ENCODE peak calls at places on chromosomes 5 and 9, in five cellular contexts. One of them, this sample, is unnamed. For H3K36me3, the result is how much of the 10 kb centered on the place peaks cover.

GRCh38 chr9:93859431-93860215 is 95.5 kb downstream of the BARX1 start:
- DNase-seq in adipocyte: no peak
- DNase-seq in lung: no peak
- DNase-seq in A673: no peak
- DNase-seq in transverse colon: no peak
- DNase-seq in this sample: no peak

GRCh38 chr5:134649163-134649916 is 755 bp downstream of the SEC24A start:
- DNase-seq in adipocyte: peak
- DNase-seq in lung: no peak
- DNase-seq in A673: no peak
- DNase-seq in transverse colon: no peak
- DNase-seq in this sample: peak

GRCh38 chr9:99752710-99753109 is 69.0 kb upstream of the NR4A3 start:
- DNase-seq in adipocyte: peak
- DNase-seq in lung: no peak
- DNase-seq in A673: no peak
- DNase-seq in transverse colon: no peak
- DNase-seq in this sample: no peak

GRCh38 chr5:15013654-15014463 is 142.3 kb upstream of the ANKH start:
- DNase-seq in adipocyte: peak
- DNase-seq in lung: no peak
- DNase-seq in A673: peak
- DNase-seq in transverse colon: no peak
- DNase-seq in this sample: no peak

GRCh38 chr9:93268551-93269314 is 84.8 kb downstream of the WNK2 start:
- DNase-seq in adipocyte: no peak
- DNase-seq in lung: no peak
- DNase-seq in A673: no peak
- DNase-seq in transverse colon: peak
- DNase-seq in this sample: peak

GRCh38 chr9:108478431-108478837 is 377.4 kb downstream of the ACTL7B start:
- DNase-seq in adipocyte: peak
- DNase-seq in lung: peak
- DNase-seq in A673: peak
- DNase-seq in transverse colon: peak
- DNase-seq in this sample: peak

GRCh38 chr5:125257057-125257970 is 510.9 kb upstream of the ZNF608 start:
- DNase-seq in adipocyte: peak
- DNase-seq in lung: no peak
- DNase-seq in A673: peak
- DNase-seq in transverse colon: no peak
- DNase-seq in this sample: no peak

GRCh38 chr9:113479150-113479761 is 15.7 kb downstream of the RGS3 start:
- DNase-seq in adipocyte: no peak
- DNase-seq in lung: no peak
- DNase-seq in A673: no peak
- DNase-seq in transverse colon: peak
- DNase-seq in this sample: no peak

GRCh38 chr5:82313016-82313415 is 34.9 kb upstream of the RPS23 start:
- DNase-seq in adipocyte: peak
- DNase-seq in lung: no peak
- DNase-seq in A673: peak
- DNase-seq in transverse colon: peak
- DNase-seq in this sample: peak

GRCh38 chr9:3875371-3876132 is 349.8 kb upstream of the RFX3 start:
- DNase-seq in adipocyte: peak
- DNase-seq in lung: no peak
- DNase-seq in A673: peak
- DNase-seq in transverse colon: no peak
- DNase-seq in this sample: no peak

GRCh38 chr9:2039294-2040180 is 24.4 kb downstream of the SMARCA2 start:
- DNase-seq in adipocyte: no peak
- DNase-seq in lung: no peak
- DNase-seq in A673: no peak
- DNase-seq in transverse colon: no peak
- DNase-seq in this sample: no peak

GRCh38 chr9:15295761-15296405 is 11.1 kb downstream of the TTC39B start:
- DNase-seq in adipocyte: peak
- DNase-seq in lung: no peak
- DNase-seq in A673: no peak
- DNase-seq in transverse colon: peak
- DNase-seq in this sample: peak

GRCh38 chr9:132694144-132694543 is 23.9 kb downstream of the GTF3C4 start:
- DNase-seq in adipocyte: no peak
- DNase-seq in lung: no peak
- DNase-seq in A673: no peak
- DNase-seq in transverse colon: no peak
- DNase-seq in this sample: no peak

GRCh38 chr9:89223398-89223977 is 44.9 kb upstream of the SHC3 start:
- DNase-seq in adipocyte: peak
- DNase-seq in lung: no peak
- DNase-seq in A673: no peak
- DNase-seq in transverse colon: no peak
- DNase-seq in this sample: no peak
- H3K36me3 ChIP-seq in adipocyte: under half
- H3K36me3 ChIP-seq in lung: under half
- H3K36me3 ChIP-seq in A673: under half
- H3K36me3 ChIP-seq in transverse colon: under half
- H3K36me3 ChIP-seq in this sample: under half

GRCh38 chr5:149438281-149438680 is 59.2 kb upstream of the IL17B start:
- DNase-seq in adipocyte: no peak
- DNase-seq in lung: no peak
- DNase-seq in A673: no peak
- DNase-seq in transverse colon: no peak
- DNase-seq in this sample: no peak
- H3K36me3 ChIP-seq in adipocyte: under half
- H3K36me3 ChIP-seq in lung: under half
- H3K36me3 ChIP-seq in A673: under half
- H3K36me3 ChIP-seq in transverse colon: under half
- H3K36me3 ChIP-seq in this sample: under half

GRCh38 chr9:83656032-83656680 is 33.2 kb downstream of the IDNK start:
- DNase-seq in adipocyte: no peak
- DNase-seq in lung: no peak
- DNase-seq in A673: no peak
- DNase-seq in transverse colon: no peak
- DNase-seq in this sample: no peak
- H3K36me3 ChIP-seq in adipocyte: half or more
- H3K36me3 ChIP-seq in lung: under half
- H3K36me3 ChIP-seq in A673: half or more
- H3K36me3 ChIP-seq in transverse colon: under half
- H3K36me3 ChIP-seq in this sample: under half

GRCh38 chr5:38885208-38885607 is 39.4 kb downstream of the OSMR start:
- DNase-seq in adipocyte: no peak
- DNase-seq in lung: no peak
- DNase-seq in A673: no peak
- DNase-seq in transverse colon: no peak
- DNase-seq in this sample: no peak
- H3K36me3 ChIP-seq in adipocyte: half or more
- H3K36me3 ChIP-seq in lung: under half
- H3K36me3 ChIP-seq in A673: under half
- H3K36me3 ChIP-seq in transverse colon: under half
- H3K36me3 ChIP-seq in this sample: under half

GRCh38 chr9:128384801-128385492 is 13.8 kb downstream of the URM1 start:
- DNase-seq in adipocyte: no peak
- DNase-seq in lung: no peak
- DNase-seq in A673: no peak
- DNase-seq in transverse colon: no peak
- DNase-seq in this sample: no peak
- H3K36me3 ChIP-seq in adipocyte: half or more
- H3K36me3 ChIP-seq in lung: under half
- H3K36me3 ChIP-seq in A673: under half
- H3K36me3 ChIP-seq in transverse colon: under half
- H3K36me3 ChIP-seq in this sample: under half

DNA sequence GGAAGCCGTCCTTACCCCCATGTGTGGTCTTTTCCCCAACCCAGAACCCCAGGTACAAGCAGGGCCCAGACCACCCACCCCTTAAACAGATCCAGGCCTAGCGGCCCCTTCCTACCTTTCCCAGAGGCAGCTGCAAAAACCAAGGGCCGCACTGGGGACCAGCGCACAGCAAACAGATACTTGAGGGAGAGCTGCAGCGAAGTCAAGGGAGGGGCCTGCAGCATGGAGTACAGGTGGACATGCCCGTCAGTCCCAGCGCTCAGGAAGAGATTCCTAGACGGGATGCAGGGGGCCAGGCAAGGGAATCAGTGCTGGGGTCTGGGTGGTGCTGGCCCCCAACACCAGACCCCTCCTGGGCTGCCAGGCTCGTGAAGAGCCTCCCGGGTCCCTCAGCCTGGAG is 22.5 kb downstream of the DYNC2I2 start:
- DNase-seq in adipocyte: no peak
- DNase-seq in lung: no peak
- DNase-seq in A673: no peak
- DNase-seq in transverse colon: no peak
- DNase-seq in this sample: no peak
- H3K36me3 ChIP-seq in adipocyte: half or more
- H3K36me3 ChIP-seq in lung: under half
- H3K36me3 ChIP-seq in A673: half or more
- H3K36me3 ChIP-seq in transverse colon: under half
- H3K36me3 ChIP-seq in this sample: under half

GRCh38 chr5:2719332-2719731 is 32.1 kb downstream of the IRX2 start:
- DNase-seq in adipocyte: no peak
- DNase-seq in lung: no peak
- DNase-seq in A673: no peak
- DNase-seq in transverse colon: no peak
- DNase-seq in this sample: no peak

GRCh38 chr5:2722901-2723300 is 28.6 kb downstream of the IRX2 start:
- DNase-seq in adipocyte: no peak
- DNase-seq in lung: no peak
- DNase-seq in A673: no peak
- DNase-seq in transverse colon: no peak
- DNase-seq in this sample: no peak

GRCh38 chr5:2724031-2724581 is 27.4 kb downstream of the IRX2 start:
- DNase-seq in adipocyte: no peak
- DNase-seq in lung: no peak
- DNase-seq in A673: no peak
- DNase-seq in transverse colon: no peak
- DNase-seq in this sample: no peak

GRCh38 chr5:2724831-2725230 is 26.6 kb downstream of the IRX2 start:
- DNase-seq in adipocyte: no peak
- DNase-seq in lung: no peak
- DNase-seq in A673: no peak
- DNase-seq in transverse colon: no peak
- DNase-seq in this sample: no peak

GRCh38 chr5:2721739-2722138 is 29.7 kb downstream of the IRX2 start:
- DNase-seq in adipocyte: no peak
- DNase-seq in lung: no peak
- DNase-seq in A673: no peak
- DNase-seq in transverse colon: no peak
- DNase-seq in this sample: no peak
- H3K36me3 ChIP-seq in adipocyte: under half
- H3K36me3 ChIP-seq in lung: under half
- H3K36me3 ChIP-seq in A673: under half
- H3K36me3 ChIP-seq in transverse colon: under half
- H3K36me3 ChIP-seq in this sample: under half

DNA sequence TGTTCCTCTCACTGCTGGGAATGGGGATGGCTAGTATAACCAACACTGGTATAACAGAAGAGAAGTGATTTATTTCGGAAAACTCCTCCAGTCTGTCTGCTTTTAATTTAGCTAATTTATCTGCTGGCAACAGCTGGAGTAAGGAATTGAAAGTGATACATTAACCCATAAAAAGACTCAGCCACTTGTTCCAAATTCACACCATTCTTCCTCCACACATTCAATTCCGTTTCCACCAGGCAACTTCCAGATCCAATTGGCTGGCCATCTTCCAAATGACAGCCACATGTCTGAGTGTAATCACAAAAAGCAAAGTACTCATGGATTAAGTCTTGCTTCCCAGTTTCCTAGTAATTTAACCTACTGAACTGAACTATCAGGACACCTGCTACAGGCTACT is 77.1 kb upstream of the RETREG1 start:
- DNase-seq in adipocyte: no peak
- DNase-seq in lung: no peak
- DNase-seq in A673: peak
- DNase-seq in transverse colon: no peak
- DNase-seq in this sample: no peak
- H3K36me3 ChIP-seq in adipocyte: under half
- H3K36me3 ChIP-seq in lung: under half
- H3K36me3 ChIP-seq in A673: half or more
- H3K36me3 ChIP-seq in transverse colon: under half
- H3K36me3 ChIP-seq in this sample: under half

GRCh38 chr5:43679214-43679613 is 76.2 kb downstream of the NNT start:
- DNase-seq in adipocyte: no peak
- DNase-seq in lung: no peak
- DNase-seq in A673: no peak
- DNase-seq in transverse colon: no peak
- DNase-seq in this sample: no peak

GRCh38 chr5:43685271-43685950 is 82.4 kb downstream of the NNT start:
- DNase-seq in adipocyte: peak
- DNase-seq in lung: no peak
- DNase-seq in A673: no peak
- DNase-seq in transverse colon: no peak
- DNase-seq in this sample: no peak

GRCh38 chr5:43680286-43680685 is 77.3 kb downstream of the NNT start:
- DNase-seq in adipocyte: peak
- DNase-seq in lung: no peak
- DNase-seq in A673: peak
- DNase-seq in transverse colon: no peak
- DNase-seq in this sample: no peak

GRCh38 chr5:43683884-43684471 is 81.0 kb downstream of the NNT start:
- DNase-seq in adipocyte: no peak
- DNase-seq in lung: no peak
- DNase-seq in A673: no peak
- DNase-seq in transverse colon: no peak
- DNase-seq in this sample: no peak
- H3K36me3 ChIP-seq in adipocyte: under half
- H3K36me3 ChIP-seq in lung: under half
- H3K36me3 ChIP-seq in A673: under half
- H3K36me3 ChIP-seq in transverse colon: under half
- H3K36me3 ChIP-seq in this sample: under half

DNA sequence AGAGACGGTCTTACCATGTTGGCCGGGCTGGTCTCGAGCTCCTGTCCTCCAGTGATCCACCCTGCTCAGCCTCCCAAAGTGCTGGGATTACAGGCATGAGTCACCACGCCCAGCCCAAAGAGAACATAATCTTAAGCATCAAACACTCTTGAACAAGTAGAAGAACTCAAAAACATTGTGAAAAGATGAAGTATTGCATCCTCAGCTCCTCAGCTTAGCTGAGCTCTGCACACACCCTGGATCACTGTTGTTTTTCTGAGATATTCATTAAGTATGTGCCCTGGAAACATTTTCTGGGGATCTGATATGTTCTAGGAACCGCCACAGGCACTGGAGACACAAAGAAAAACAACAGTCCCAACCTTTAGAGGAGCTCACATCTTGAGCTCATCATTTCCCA is 62.3 kb upstream of the ZNF462 start:
- DNase-seq in adipocyte: peak
- DNase-seq in lung: no peak
- DNase-seq in A673: no peak
- DNase-seq in transverse colon: no peak
- DNase-seq in this sample: no peak
- H3K36me3 ChIP-seq in adipocyte: under half
- H3K36me3 ChIP-seq in lung: under half
- H3K36me3 ChIP-seq in A673: under half
- H3K36me3 ChIP-seq in transverse colon: under half
- H3K36me3 ChIP-seq in this sample: under half

This sample was measured in colonic mucosa.